ENCODE peak calls at places on chromosomes 3 and 15, in four cellular contexts. K, H, O and E are unnamed samples.

GRCh38 chr15:27843146-27843545 is 256.0 kb downstream of the OCA2 start:
- DNase-seq in K (no peak), H (no peak), O (no peak), E (no peak)

GRCh38 chr3:160403028-160403545 is 3.6 kb downstream of the SMC4 start:
- DNase-seq in K (no peak), H (no peak), O (no peak), E (peak)

GRCh38 chr3:23035927-23036640 is 167.0 kb upstream of the UBE2E2 start:
- DNase-seq in K (no peak), H (peak), O (no peak), E (no peak)

GRCh38 chr3:94293793-94294195 is 230.9 kb downstream of the NSUN3 start:
- DNase-seq in K (no peak), H (no peak), O (no peak), E (no peak)

GRCh38 chr3:192207661-192208060 is 519.7 kb downstream of the FGF12 start:
- DNase-seq in K (no peak), H (no peak), O (no peak), E (no peak)

GRCh38 chr15:92878593-92879053 is 21.5 kb upstream of the CHD2 start:
- DNase-seq in K (no peak), H (no peak), O (no peak), E (no peak)

GRCh38 chr3:85567074-85567676 is 608.4 kb downstream of the CADM2 start:
- DNase-seq in K (no peak), H (peak), O (peak), E (no peak)

GRCh38 chr15:69976366-69976994 is 121.2 kb downstream of the TLE3 start:
- DNase-seq in K (no peak), H (peak), O (peak), E (peak)

GRCh38 chr3:52792961-52793695 is 1.5 kb upstream of the ITIH3 start:
- DNase-seq in K (no peak), H (no peak), O (no peak), E (no peak)

GRCh38 chr3:191246628-191247027 is 47.6 kb downstream of the OSTN start:
- DNase-seq in K (no peak), H (no peak), O (peak), E (peak)

GRCh38 chr3:122898298-122898697 is 103.4 kb downstream of the SLC49A4 start:
- DNase-seq in K (no peak), H (no peak), O (no peak), E (no peak)

GRCh38 chr3:141401584-141402475 is 33.5 kb downstream of the ZBTB38 start:
- DNase-seq in K (no peak), H (no peak), O (peak), E (peak)

GRCh38 chr15:31328425-31328998 is 1.9 kb downstream of the KLF13 start:
- DNase-seq in K (no peak), H (no peak), O (peak), E (peak)

GRCh38 chr3:157418104-157418503 is 18.5 kb upstream of the PTX3 start:
- DNase-seq in K (no peak), H (no peak), O (no peak), E (no peak)

GRCh38 chr15:38005949-38006800 is 71.7 kb downstream of the TMCO5A start:
- DNase-seq in K (no peak), H (no peak), O (no peak), E (peak)

GRCh38 chr3:43872901-43873300 is 182.2 kb downstream of the ABHD5 start:
- DNase-seq in K (no peak), H (no peak), O (no peak), E (peak)

GRCh38 chr3:10389995-10390394 is 69.1 kb upstream of the SEC13 start:
- DNase-seq in K (no peak), H (no peak), O (no peak), E (no peak)

GRCh38 chr3:113086506-113087461 is 96.0 kb downstream of the GTPBP8 start:
- DNase-seq in K (no peak), H (peak), O (no peak), E (no peak)

GRCh38 chr3:124117486-124117885 is 125.6 kb upstream of the ROPN1 start:
- DNase-seq in K (no peak), H (no peak), O (no peak), E (peak)

GRCh38 chr3:118641608-118642007 is 393.0 kb downstream of the IGSF11 start:
- DNase-seq in K (peak), H (peak), O (no peak), E (no peak)

GRCh38 chr15:60546764-60547163 is 67.8 kb upstream of the ICE2 start:
- DNase-seq in K (no peak), H (no peak), O (no peak), E (no peak)

GRCh38 chr15:47293763-47294162 is 423.5 kb upstream of the SEMA6D start:
- DNase-seq in K (no peak), H (no peak), O (peak), E (peak)

GRCh38 chr3:115792206-115792955 is 169.1 kb downstream of the GAP43 start:
- DNase-seq in K (no peak), H (no peak), O (no peak), E (peak)

GRCh38 chr3:71725279-71725991 is at the start of gene EIF4E3:
- DNase-seq in K (no peak), H (peak), O (no peak), E (peak)

GRCh38 chr15:52804526-52805081 is 14.5 kb upstream of the ONECUT1 start:
- DNase-seq in K (no peak), H (peak), O (no peak), E (no peak)

GRCh38 chr15:89462198-89462912 is 34.0 kb downstream of the RHCG start:
- DNase-seq in K (no peak), H (no peak), O (no peak), E (no peak)

DNA sequence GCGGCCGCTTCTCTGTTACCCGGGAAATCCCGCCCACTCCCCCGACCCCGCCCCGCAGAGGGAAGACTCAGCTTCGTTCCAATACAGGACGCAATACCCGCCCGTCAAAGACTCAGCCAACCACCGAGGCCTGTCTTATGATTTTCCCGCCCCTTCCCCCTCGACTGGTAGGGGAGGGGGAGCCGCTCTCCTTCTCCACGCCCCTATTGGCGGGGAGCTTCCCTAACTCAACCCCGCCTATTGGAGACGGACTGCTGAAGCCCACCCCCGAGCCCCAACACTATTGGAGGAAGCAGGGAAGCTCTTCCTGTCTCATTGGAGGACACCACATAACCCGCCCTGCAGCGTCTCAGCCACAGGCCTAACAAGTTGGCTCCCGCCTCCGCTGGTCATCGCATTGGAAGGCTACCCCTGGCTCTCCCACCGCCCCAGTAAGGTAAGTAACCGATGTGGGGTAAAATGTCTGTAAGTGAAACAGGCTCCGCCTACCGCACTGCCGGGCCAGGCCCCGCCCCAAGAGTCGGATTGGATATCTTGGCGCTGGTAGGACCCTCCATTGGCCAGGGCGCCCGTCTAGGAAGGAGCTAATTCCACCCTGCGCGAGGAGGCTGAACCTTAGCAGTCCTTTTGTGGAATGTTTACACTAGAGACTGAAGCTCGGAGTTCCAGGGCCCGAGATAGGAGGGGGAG is at the start of gene SIN3A:
- DNase-seq in K (peak), H (peak), O (peak), E (peak)
- H2BK12ac ChIP-seq in K (peak), H (peak), O (no peak), E (no peak)

DNA sequence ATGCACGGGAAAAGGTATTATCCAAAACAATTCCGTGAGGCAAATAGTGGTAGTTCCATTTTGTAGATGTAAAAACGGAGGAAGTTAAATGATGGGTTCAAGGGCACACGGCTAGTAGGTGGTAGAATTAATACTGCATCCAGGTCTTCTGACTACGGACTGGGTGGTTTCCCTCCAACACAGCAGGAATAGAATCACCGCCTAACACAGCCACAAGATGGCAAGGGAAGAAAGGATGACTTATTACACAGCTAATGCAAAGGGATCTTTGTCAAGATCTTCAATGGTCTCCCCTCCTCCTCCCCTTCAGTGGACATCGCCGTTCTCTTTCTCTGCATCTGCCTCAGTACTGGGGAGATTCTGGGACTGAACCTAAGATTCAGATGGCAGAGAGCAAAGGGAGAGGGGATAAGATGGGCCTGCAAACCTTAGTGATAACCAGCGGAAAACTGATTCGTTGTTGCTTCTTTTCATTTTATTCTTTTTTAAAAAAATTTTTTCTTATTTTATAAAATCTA is 574 bp upstream of the TOPBP1 start:
- DNase-seq in K (no peak), H (no peak), O (no peak), E (peak)
- H2BK5ac ChIP-seq in K (no peak), H (no peak), O (no peak), E (no peak)

DNA sequence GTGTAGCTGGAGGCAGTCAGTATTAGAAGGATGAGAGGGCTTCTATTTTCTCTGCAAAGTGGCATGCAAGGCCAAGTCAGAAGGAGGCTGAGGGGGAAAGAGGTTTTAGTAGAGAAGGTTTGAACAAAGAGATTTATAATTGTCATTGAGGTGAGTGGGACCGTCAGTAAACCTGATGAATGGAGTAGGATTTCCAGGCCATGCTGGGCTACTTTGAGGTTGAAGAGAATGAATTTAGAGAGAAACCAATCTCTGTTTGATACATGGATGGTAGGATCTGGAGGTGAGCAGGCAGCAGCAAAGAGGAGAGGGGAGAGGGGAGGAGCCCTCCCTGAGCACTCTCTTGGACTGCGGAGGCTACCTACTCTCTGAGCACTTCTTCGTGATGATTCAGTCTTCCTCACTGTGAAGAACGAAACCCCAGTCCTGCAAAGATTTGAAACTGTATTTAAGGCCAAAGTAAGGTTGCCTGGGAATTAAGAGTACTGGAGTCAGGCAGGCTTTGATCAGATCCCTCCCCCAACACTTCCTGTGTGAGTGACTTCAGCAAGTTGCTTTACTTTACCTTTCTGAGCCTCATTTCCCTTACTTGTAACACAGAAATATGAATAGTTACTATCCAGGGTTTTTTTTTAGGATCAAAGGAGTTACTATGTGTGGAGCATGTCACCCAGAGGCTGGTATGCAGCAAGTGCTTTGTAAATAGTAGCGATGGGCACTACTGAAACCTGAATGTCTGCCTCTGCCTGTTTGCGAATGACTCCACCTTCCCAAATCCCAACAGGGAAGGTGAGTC is 75.8 kb downstream of the RPL39L start:
- DNase-seq in K (no peak), H (no peak), O (no peak), E (no peak)
- H2BK12ac ChIP-seq in K (no peak), H (no peak), O (no peak), E (no peak)

DNA sequence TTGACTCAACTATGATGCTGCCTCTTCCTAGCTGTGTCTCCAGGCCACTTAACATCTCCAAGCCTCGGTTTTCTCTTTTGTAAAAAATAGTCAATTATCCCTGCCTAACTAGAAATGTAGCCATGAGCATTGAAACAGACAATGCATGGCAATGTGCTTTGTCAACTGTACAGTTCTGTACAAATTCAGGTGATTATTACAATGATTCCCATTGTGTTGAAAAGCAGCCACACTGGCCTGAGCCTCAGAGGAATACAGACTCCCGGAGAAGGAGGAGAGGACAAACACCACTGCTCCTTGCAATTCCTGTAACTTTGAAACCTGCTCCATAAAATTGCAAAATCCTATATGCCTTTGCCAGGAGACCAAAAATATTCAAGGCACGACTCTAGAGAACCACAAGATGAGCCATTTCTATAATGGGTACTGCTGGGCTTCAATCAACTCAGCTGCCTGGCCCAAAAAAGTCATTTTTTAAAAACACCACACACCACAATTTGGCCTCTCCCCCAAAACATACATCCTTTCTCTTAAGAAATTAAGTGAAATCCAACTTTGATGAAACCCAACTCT is 28.6 kb downstream of the DAPK2 start:
- DNase-seq in K (no peak), H (no peak), O (no peak), E (no peak)
- H2BK5ac ChIP-seq in K (no peak), H (no peak), O (no peak), E (no peak)

GRCh38 chr3:169879846-169880558 is 10.3 kb upstream of the LRRC31 start:
- DNase-seq in K (no peak), H (no peak), O (no peak), E (no peak)

GRCh38 chr3:169880565-169881250 is 11.0 kb upstream of the LRRC31 start:
- DNase-seq in K (no peak), H (no peak), O (no peak), E (no peak)

GRCh38 chr3:169879013-169879412 is 9.3 kb upstream of the LRRC31 start:
- DNase-seq in K (no peak), H (no peak), O (no peak), E (no peak)
- H2BK12ac ChIP-seq in K (no peak), H (no peak), O (no peak), E (no peak)

GRCh38 chr3:183114779-183115178 is 15.5 kb upstream of the MCCC1 start:
- DNase-seq in K (peak), H (no peak), O (no peak), E (no peak)

GRCh38 chr3:183116051-183116614 is 16.8 kb upstream of the MCCC1 start:
- DNase-seq in K (peak), H (peak), O (no peak), E (no peak)

GRCh38 chr3:183108470-183108869 is 9.2 kb upstream of the MCCC1 start:
- DNase-seq in K (no peak), H (no peak), O (no peak), E (no peak)

GRCh38 chr3:183117046-183117445 is 17.8 kb upstream of the MCCC1 start:
- DNase-seq in K (no peak), H (no peak), O (peak), E (no peak)

GRCh38 chr3:183114374-183114773 is 15.1 kb upstream of the MCCC1 start:
- DNase-seq in K (no peak), H (no peak), O (no peak), E (no peak)
- H2BK5ac ChIP-seq in K (no peak), H (no peak), O (no peak), E (no peak)

DNA sequence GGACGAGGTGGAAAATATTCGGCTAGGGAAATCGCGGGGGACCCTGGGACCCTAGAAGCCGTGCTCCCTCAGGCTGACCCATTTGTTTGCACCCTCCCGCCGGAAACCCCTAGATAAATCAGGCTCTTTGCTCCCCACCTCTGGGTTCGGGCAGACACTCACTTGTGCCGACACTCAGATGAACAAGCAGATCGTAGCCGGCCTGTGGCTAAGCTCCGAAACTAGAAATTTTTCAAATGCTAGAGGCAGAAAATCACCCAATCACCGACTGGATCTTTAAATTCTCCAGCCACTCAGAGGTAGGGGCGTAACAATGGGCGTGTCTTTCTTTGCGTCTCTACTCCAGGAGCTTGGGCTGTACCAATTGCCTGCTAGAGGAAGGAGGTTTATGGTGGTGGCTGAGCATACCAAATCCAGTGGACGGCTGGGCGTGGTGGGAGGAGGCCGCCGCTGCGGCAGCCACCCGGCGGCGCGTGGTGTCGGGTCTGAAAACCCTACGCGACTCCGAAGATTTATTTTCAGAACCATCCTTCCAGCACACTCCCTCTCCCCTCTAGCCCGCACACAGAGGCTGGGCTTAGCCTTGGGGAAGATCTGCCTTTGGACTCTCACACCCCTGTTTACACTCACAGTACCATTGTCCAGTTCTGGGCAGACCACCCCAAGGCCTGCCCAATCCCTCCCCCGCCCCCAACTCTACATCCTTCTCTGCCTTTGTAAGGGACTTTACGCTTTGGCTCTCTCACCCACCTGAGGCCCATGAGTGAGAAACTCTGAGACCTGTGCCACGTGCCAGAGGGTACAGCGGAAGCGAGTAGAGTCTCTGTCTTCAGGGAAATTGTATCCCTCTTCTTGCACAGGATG is at the start of gene PIF1:
- DNase-seq in K (peak), H (peak), O (peak), E (peak)
- H2BK12ac ChIP-seq in K (peak), H (no peak), O (peak), E (no peak)

GRCh38 chr3:78642471-78642870 is 1125.3 kb downstream of the ROBO1 start:
- DNase-seq in K (no peak), H (no peak), O (no peak), E (no peak)
- H2BK5ac ChIP-seq in K (no peak), H (no peak), O (no peak), E (no peak)

DNA sequence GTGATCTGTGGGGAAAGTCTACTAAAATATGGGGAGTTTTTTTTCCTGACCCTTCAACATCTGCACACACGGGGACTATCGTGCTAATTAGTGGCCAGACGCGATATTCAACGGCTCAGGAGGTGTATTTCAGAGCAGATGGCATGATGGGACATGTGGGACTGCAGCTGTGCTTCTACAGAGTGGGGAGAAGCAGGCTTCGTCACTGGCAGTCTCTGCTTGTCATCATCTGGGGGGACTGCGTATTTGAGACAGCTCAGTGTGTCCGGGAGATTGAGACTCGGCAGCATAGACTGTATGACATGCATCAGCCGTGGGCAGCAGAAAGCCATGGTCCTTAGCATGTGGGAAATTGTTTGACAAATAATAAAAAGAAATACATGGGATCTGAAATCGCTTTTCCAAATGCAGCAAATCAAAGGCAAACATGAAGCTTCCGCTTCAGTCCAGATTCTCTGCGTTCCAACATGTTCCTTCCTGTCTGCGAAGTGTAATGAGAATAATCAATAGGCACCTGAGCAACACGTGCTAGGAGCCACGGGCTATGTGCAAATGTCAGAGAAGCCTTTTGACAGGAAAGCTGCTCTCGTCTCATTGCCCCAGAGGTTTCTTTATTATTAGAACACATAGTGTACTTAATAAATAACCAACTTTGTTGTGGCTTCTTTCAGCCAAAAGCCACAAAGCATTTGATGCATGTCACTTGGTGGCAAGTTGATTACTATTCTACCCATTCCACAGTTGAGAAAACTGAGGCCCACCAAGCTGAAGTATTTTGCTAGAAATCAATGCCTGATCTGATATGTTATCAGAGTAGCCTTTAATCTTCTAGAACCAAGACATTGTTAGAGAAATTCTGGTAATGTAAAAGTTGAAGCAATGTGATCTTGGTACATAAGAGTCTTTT is 276.3 kb downstream of the RYR3 start:
- DNase-seq in K (no peak), H (no peak), O (no peak), E (no peak)
- H2BK12ac ChIP-seq in K (no peak), H (no peak), O (peak), E (no peak)

GRCh38 chr3:4614070-4614469 is 120.9 kb downstream of the ITPR1 start:
- DNase-seq in K (no peak), H (no peak), O (no peak), E (no peak)
- H2BK5ac ChIP-seq in K (no peak), H (no peak), O (no peak), E (no peak)